ENCODE peak calls at places on chromosomes 16 and 17, in four cellular contexts. One of them, this sample, is unnamed.

GRCh38 chr16:62041401-62041800 is 5.2 kb upstream of the CDH8 start:
- DNase-seq in GM12865: peak; percentile 8
- DNase-seq in neural crest cell: peak; percentile 13
- DNase-seq in choroid plexus epithelial cell: peak; percentile 66
- DNase-seq in this sample: no peak

GRCh38 chr16:4117250-4117578 is 972 bp upstream of the ADCY9 start:
- DNase-seq in neural crest cell: no peak
- DNase-seq in GM12865: no peak
- DNase-seq in choroid plexus epithelial cell: no peak
- DNase-seq in this sample: no peak

GRCh38 chr17:40461036-40461721 is 17.9 kb downstream of the IGFBP4 start:
- DNase-seq in neural crest cell: no peak
- DNase-seq in GM12865: no peak
- DNase-seq in choroid plexus epithelial cell: peak; percentile 71
- DNase-seq in this sample: no peak

GRCh38 chr17:37476431-37477130 is 13.1 kb upstream of the DUSP14 start:
- DNase-seq in choroid plexus epithelial cell: peak; percentile 84
- DNase-seq in neural crest cell: no peak
- DNase-seq in GM12865: no peak
- DNase-seq in this sample: no peak

GRCh38 chr17:33121272-33121671 is 129.6 kb downstream of the SPACA3 start:
- DNase-seq in GM12865: no peak
- DNase-seq in neural crest cell: no peak
- DNase-seq in choroid plexus epithelial cell: no peak
- DNase-seq in this sample: no peak

GRCh38 chr17:67636312-67636711 is 81.4 kb upstream of the NOL11 start:
- DNase-seq in GM12865: no peak
- DNase-seq in neural crest cell: no peak
- DNase-seq in choroid plexus epithelial cell: no peak
- DNase-seq in this sample: no peak

GRCh38 chr16:239948-240277 is 5.3 kb downstream of the FAM234A start:
- DNase-seq in choroid plexus epithelial cell: peak; percentile 15
- DNase-seq in GM12865: no peak
- DNase-seq in neural crest cell: no peak
- DNase-seq in this sample: no peak

GRCh38 chr17:57354669-57355068 is 98.3 kb downstream of the MSI2 start:
- DNase-seq in choroid plexus epithelial cell: no peak
- DNase-seq in GM12865: no peak
- DNase-seq in neural crest cell: no peak
- DNase-seq in this sample: no peak

GRCh38 chr17:56297142-56297541 is 143.9 kb downstream of the ANKFN1 start:
- DNase-seq in GM12865: peak; percentile 4
- DNase-seq in neural crest cell: no peak
- DNase-seq in choroid plexus epithelial cell: peak; percentile 7
- DNase-seq in this sample: no peak

GRCh38 chr16:12317856-12318591 is 341.5 kb downstream of the SNX29 start:
- DNase-seq in neural crest cell: no peak
- DNase-seq in GM12865: no peak
- DNase-seq in choroid plexus epithelial cell: no peak
- DNase-seq in this sample: no peak

GRCh38 chr17:79849953-79850352 is 10.7 kb upstream of the CBX4 start:
- DNase-seq in neural crest cell: no peak
- DNase-seq in GM12865: no peak
- DNase-seq in choroid plexus epithelial cell: no peak
- DNase-seq in this sample: no peak

GRCh38 chr16:57690782-57691471 is 3.7 kb upstream of the DRC7 start:
- DNase-seq in neural crest cell: no peak
- DNase-seq in GM12865: no peak
- DNase-seq in choroid plexus epithelial cell: no peak
- DNase-seq in this sample: no peak

GRCh38 chr17:82647593-82648164 is 565 bp downstream of the WDR45B start:
- DNase-seq in GM12865: peak; percentile 36
- DNase-seq in neural crest cell: no peak
- DNase-seq in choroid plexus epithelial cell: no peak
- DNase-seq in this sample: peak; percentile 54
- TF ChIP-seq CTCF in GM12865: peak; percentile 5
- TF ChIP-seq CTCF in neural crest cell: no peak
- TF ChIP-seq CTCF in choroid plexus epithelial cell: peak; percentile 22
- TF ChIP-seq CTCF in this sample: no peak

GRCh38 chr16:22055881-22056280 is 36.5 kb upstream of the VWA3A start:
- DNase-seq in neural crest cell: no peak
- DNase-seq in choroid plexus epithelial cell: peak; percentile 4
- DNase-seq in GM12865: no peak
- DNase-seq in this sample: no peak
- TF ChIP-seq CTCF in neural crest cell: peak; percentile 41
- TF ChIP-seq CTCF in choroid plexus epithelial cell: peak; percentile 40
- TF ChIP-seq CTCF in GM12865: no peak
- TF ChIP-seq CTCF in this sample: no peak

GRCh38 chr16:56269824-56270684 is 78.8 kb downstream of the GNAO1 start:
- DNase-seq in neural crest cell: no peak
- DNase-seq in choroid plexus epithelial cell: peak; percentile 72
- DNase-seq in GM12865: no peak
- DNase-seq in this sample: no peak
- TF ChIP-seq CTCF in neural crest cell: no peak
- TF ChIP-seq CTCF in choroid plexus epithelial cell: peak; percentile 55
- TF ChIP-seq CTCF in GM12865: no peak
- TF ChIP-seq CTCF in this sample: no peak

GRCh38 chr16:50188619-50189136 is 35.6 kb downstream of the TENT4B start:
- DNase-seq in neural crest cell: no peak
- DNase-seq in GM12865: no peak
- DNase-seq in choroid plexus epithelial cell: no peak
- DNase-seq in this sample: no peak
- TF ChIP-seq CTCF in neural crest cell: no peak
- TF ChIP-seq CTCF in GM12865: no peak
- TF ChIP-seq CTCF in choroid plexus epithelial cell: no peak
- TF ChIP-seq CTCF in this sample: no peak

GRCh38 chr17:2695961-2696760 is 15.4 kb downstream of the CLUH start:
- DNase-seq in choroid plexus epithelial cell: no peak
- DNase-seq in GM12865: no peak
- DNase-seq in neural crest cell: no peak
- DNase-seq in this sample: no peak
- TF ChIP-seq CTCF in choroid plexus epithelial cell: no peak
- TF ChIP-seq CTCF in GM12865: no peak
- TF ChIP-seq CTCF in neural crest cell: no peak
- TF ChIP-seq CTCF in this sample: no peak

GRCh38 chr16:85567101-85567866 is 45.8 kb upstream of the GSE1 start:
- DNase-seq in GM12865: no peak
- DNase-seq in neural crest cell: no peak
- DNase-seq in choroid plexus epithelial cell: no peak
- DNase-seq in this sample: no peak

GRCh38 chr16:85565796-85566501 is 47.2 kb upstream of the GSE1 start:
- DNase-seq in choroid plexus epithelial cell: no peak
- DNase-seq in neural crest cell: no peak
- DNase-seq in GM12865: no peak
- DNase-seq in this sample: no peak

GRCh38 chr16:85565340-85565739 is 47.8 kb upstream of the GSE1 start:
- DNase-seq in GM12865: no peak
- DNase-seq in neural crest cell: no peak
- DNase-seq in choroid plexus epithelial cell: no peak
- DNase-seq in this sample: no peak

GRCh38 chr16:85568519-85568918 is 44.6 kb upstream of the GSE1 start:
- DNase-seq in neural crest cell: no peak
- DNase-seq in GM12865: no peak
- DNase-seq in choroid plexus epithelial cell: no peak
- DNase-seq in this sample: no peak

DNA sequence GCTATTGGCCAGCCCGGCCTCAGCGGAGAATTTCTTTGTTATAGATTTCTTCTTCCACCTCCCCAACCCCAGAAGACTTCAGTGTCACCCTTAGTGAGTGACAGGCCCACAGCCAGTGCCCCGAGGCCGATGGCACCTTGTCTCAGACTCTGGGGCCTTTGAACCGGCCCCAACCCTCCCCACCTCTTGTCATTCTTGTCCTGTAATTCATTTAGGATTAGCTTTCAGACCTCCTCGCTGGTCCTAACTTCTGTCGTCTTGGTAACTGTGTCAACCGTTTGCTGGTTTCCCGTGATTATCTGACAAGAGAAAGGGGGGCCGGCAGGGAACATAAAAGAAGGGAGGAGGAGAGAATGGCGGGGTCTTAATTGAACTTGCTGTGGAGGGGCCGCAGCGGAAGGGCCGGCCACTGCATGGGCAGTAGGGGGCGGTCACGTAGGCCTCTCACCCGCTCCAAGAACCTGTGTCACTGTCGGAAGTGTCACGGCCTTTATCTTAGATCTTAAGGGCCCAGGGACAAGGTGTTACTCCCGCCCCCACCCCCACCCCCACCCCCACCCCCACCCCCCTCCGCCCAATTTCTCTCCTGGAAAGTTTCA is 46.5 kb upstream of the GSE1 start:
- DNase-seq in neural crest cell: peak; percentile 49
- DNase-seq in GM12865: no peak
- DNase-seq in choroid plexus epithelial cell: no peak
- DNase-seq in this sample: no peak
- TF ChIP-seq CTCF in neural crest cell: peak; percentile 49
- TF ChIP-seq CTCF in GM12865: no peak
- TF ChIP-seq CTCF in choroid plexus epithelial cell: no peak
- TF ChIP-seq CTCF in this sample: no peak

DNA sequence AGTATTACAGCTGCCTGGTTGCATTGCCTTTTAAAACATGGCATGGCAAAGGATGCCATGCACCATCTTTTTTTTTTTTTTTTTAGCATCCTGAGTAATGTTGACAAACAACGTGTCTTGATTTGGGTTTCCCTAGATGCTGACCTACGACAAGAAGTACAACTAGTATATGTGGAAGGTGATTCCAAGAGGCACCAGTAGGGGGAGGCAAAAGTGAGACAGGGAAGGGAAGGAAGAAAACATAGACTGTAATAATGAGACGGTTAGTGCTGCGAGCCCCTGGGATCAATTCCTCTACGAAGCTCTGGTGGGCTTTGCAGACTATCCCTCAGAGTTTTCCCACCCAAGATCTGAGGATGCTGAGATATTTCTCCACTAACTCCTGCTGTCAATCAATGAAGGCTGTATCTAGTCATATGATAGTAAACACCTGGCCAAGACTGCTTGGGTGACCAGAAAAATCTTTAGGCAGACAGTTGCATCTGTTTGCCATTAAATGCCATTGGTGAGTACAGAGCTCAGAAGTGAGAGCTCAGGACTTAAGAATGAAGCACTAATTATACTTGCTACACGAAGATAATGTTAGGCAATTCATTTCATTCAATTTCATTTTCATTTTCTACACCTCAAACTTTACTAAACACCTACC is 458.6 kb upstream of the GOT2 start:
- DNase-seq in GM12865: peak; percentile 36
- DNase-seq in choroid plexus epithelial cell: peak; percentile 50
- DNase-seq in neural crest cell: peak; percentile 63
- DNase-seq in this sample: no peak
- TF ChIP-seq CTCF in GM12865: peak; percentile 50
- TF ChIP-seq CTCF in choroid plexus epithelial cell: peak; percentile 61
- TF ChIP-seq CTCF in neural crest cell: peak; percentile 62
- TF ChIP-seq CTCF in this sample: peak; percentile 61

This sample was measured in mesothelial cell of epicardium.